ENCODE peak calls at places on chromosomes 11 and 22, in eight cellular contexts. B is RWPE1; H is Calu3; W is GM23248; J is stimulated activated naive CD4-positive, alpha-beta T cell; P is DMS 273 treated with DMSO at 0.1 percent for 48 hours; N is iPS-NIHi11; T is ACHN. Q is an unnamed sample.

GRCh38 chr11:84022221-84022620 is 736.1 kb upstream of the CCDC90B start:
- DNase-seq in N (peak; percentile 47), B (no peak), P (no peak), T (no peak), J (no peak), W (no peak), H (no peak), Q (no peak)

GRCh38 chr22:44603774-44604173 is 98.2 kb upstream of the PRR5 start:
- DNase-seq in P (no peak), T (no peak), N (no peak), H (no peak), J (no peak), B (no peak), W (no peak), Q (no peak)

GRCh38 chr11:40188848-40189247 is 1270.6 kb downstream of the LRRC4C start:
- DNase-seq in T (no peak), P (no peak), H (no peak), J (no peak), W (no peak), B (no peak), N (no peak), Q (no peak)

GRCh38 chr22:32802291-32802826 is 854 bp downstream of the TIMP3 start:
- DNase-seq in W (peak; percentile 59), N (no peak), J (no peak), P (no peak), H (no peak), B (no peak), T (no peak), Q (no peak)

GRCh38 chr22:39773976-39774539 is 119.5 kb downstream of the ENTHD1 start:
- DNase-seq in N (no peak), P (no peak), T (no peak), W (no peak), J (peak; percentile 29), B (no peak), H (no peak), Q (no peak)

GRCh38 chr22:22709719-22710445 is 65.5 kb downstream of the GGTLC2 start:
- DNase-seq in B (no peak), P (no peak), N (peak; percentile 73), W (peak; percentile 27), J (no peak), T (peak; percentile 42), H (no peak), Q (no peak)

GRCh38 chr11:36164522-36165250 is 124.5 kb downstream of the COMMD9 start:
- DNase-seq in H (no peak), B (no peak), P (no peak), N (no peak), T (peak; percentile 8), J (no peak), W (peak; percentile 37), Q (no peak)

GRCh38 chr11:116847612-116848011 is 10.2 kb upstream of the APOA1 start:
- DNase-seq in H (no peak), N (no peak), J (no peak), P (no peak), B (no peak), W (no peak), T (no peak), Q (no peak)

GRCh38 chr11:105368711-105369110 is 229.1 kb upstream of the CARD18 start:
- DNase-seq in T (no peak), N (no peak), P (no peak), W (no peak), H (peak; percentile 11), B (no peak), J (no peak), Q (no peak)

GRCh38 chr22:39239561-39240423 is 5.0 kb downstream of the PDGFB start:
- DNase-seq in H (peak; percentile 93), P (no peak), T (no peak), W (no peak), J (peak; percentile 52), B (peak; percentile 56), N (no peak), Q (no peak)

GRCh38 chr11:503179-503981 is 3.7 kb downstream of the RNH1 start:
- DNase-seq in H (no peak), N (peak; percentile 11), T (no peak), W (peak; percentile 90), P (no peak), J (no peak), B (peak; percentile 23), Q (no peak)

GRCh38 chr22:16933924-16934282 is 74.1 kb downstream of the GAB4 start:
- DNase-seq in T (no peak), N (no peak), J (no peak), W (no peak), P (no peak), B (no peak), H (no peak), Q (no peak)

GRCh38 chr11:26777276-26777939 is 55.5 kb upstream of the SLC5A12 start:
- DNase-seq in T (no peak), J (no peak), P (no peak), W (no peak), H (no peak), N (no peak), B (no peak), Q (no peak)

GRCh38 chr11:69321877-69322350 is 28.0 kb downstream of the MYEOV start:
- DNase-seq in W (peak; percentile 99), P (no peak), H (no peak), N (no peak), B (peak; percentile 58), T (peak; percentile 36), J (no peak), Q (peak; percentile 80)

GRCh38 chr11:17601206-17602075 is 54.4 kb downstream of the OTOG start:
- DNase-seq in H (peak; percentile 26), P (no peak), B (no peak), W (no peak), N (peak; percentile 61), T (no peak), J (no peak), Q (no peak)

GRCh38 chr11:122523841-122524531 is 131.5 kb upstream of the UBASH3B start:
- DNase-seq in N (peak; percentile 56), W (peak; percentile 46), P (no peak), H (no peak), T (no peak), B (no peak), J (no peak), Q (no peak)

GRCh38 chr22:49962751-49963646 is 2.4 kb downstream of the PIM3 start:
- DNase-seq in W (no peak), T (no peak), J (no peak), P (no peak), H (peak; percentile 18), B (no peak), N (peak; percentile 2), Q (no peak)

GRCh38 chr11:77568306-77568705 is 21.4 kb upstream of the AQP11 start:
- DNase-seq in H (no peak), P (no peak), J (no peak), B (no peak), N (no peak), T (no peak), W (no peak), Q (no peak)